ENCODE peak calls at places on chromosomes 6 and 20, in five cellular contexts. M is transverse colon, T is body of pancreas, Z is uterus, D is spleen. L is an unnamed sample. For H3K9me3, the result is how much of the 10 kb centered on the place peaks cover.

GRCh38 chr20:62055106-62055861 is 10.4 kb downstream of the TAF4 start:
- DNase-seq in M (no peak), T (no peak), Z (no peak), D (peak), L (no peak)

GRCh38 chr6:113719056-113719455 is 138.1 kb upstream of the MARCKS start:
- DNase-seq in M (peak), T (no peak), Z (no peak), D (no peak), L (no peak)

GRCh38 chr20:41003143-41003932 is 25.3 kb upstream of the TOP1 start:
- DNase-seq in M (peak), T (peak), Z (peak), D (no peak), L (peak)

GRCh38 chr6:108684809-108685329 is 124.2 kb downstream of the FOXO3 start:
- DNase-seq in M (peak), T (peak), Z (no peak), D (no peak), L (no peak)

GRCh38 chr6:45626087-45626891 is 248.6 kb upstream of the SUPT3H start:
- DNase-seq in M (no peak), T (no peak), Z (no peak), D (no peak), L (no peak)

GRCh38 chr20:57265649-57266250 is 691 bp downstream of the BMP7 start:
- DNase-seq in M (no peak), T (no peak), Z (no peak), D (no peak), L (no peak)

GRCh38 chr6:54772610-54773009 is 74.0 kb upstream of the FAM83B start:
- DNase-seq in M (no peak), T (no peak), Z (no peak), D (no peak), L (no peak)

GRCh38 chr6:105364243-105364642 is 38.6 kb downstream of the PREP start:
- DNase-seq in M (no peak), T (no peak), Z (no peak), D (no peak), L (no peak)

GRCh38 chr6:158067436-158068015 is 85.9 kb downstream of the SYNJ2 start:
- DNase-seq in M (no peak), T (no peak), Z (no peak), D (no peak), L (no peak)

GRCh38 chr6:8743146-8743745 is 307.9 kb upstream of the SLC35B3 start:
- DNase-seq in M (no peak), T (no peak), Z (no peak), D (no peak), L (no peak)

GRCh38 chr20:41181567-41181966 is 44.2 kb downstream of the PLCG1 start:
- DNase-seq in M (no peak), T (no peak), Z (no peak), D (no peak), L (peak)

GRCh38 chr6:83511901-83512681 is at the start of gene PRSS35:
- DNase-seq in M (peak), T (peak), Z (peak), D (peak), L (peak)

GRCh38 chr6:28896505-28897392 is 27.0 kb downstream of the TRIM27 start:
- DNase-seq in M (peak), T (peak), Z (peak), D (peak), L (peak)

GRCh38 chr20:40812415-40813212 is 123.6 kb upstream of the MAFB start:
- DNase-seq in M (no peak), T (no peak), Z (no peak), D (no peak), L (no peak)

GRCh38 chr6:158519761-158520160 is 40.1 kb upstream of the TMEM181 start:
- DNase-seq in M (no peak), T (no peak), Z (no peak), D (no peak), L (no peak)

GRCh38 chr20:63280929-63281545 is 8.4 kb downstream of the ARFGAP1 start:
- DNase-seq in M (no peak), T (no peak), Z (no peak), D (no peak), L (no peak)

GRCh38 chr20:43666376-43667328 is at the start of gene MYBL2:
- DNase-seq in M (peak), T (peak), Z (no peak), D (peak), L (peak)

GRCh38 chr6:16546851-16547250 is 214.4 kb downstream of the ATXN1 start:
- DNase-seq in M (no peak), T (no peak), Z (peak), D (no peak), L (no peak)

GRCh38 chr20:7682916-7683315 is 257.3 kb downstream of the HAO1 start:
- DNase-seq in M (no peak), T (no peak), Z (no peak), D (no peak), L (no peak)

GRCh38 chr20:14512856-14513255 is 175.4 kb upstream of the FLRT3 start:
- DNase-seq in M (no peak), T (no peak), Z (no peak), D (no peak), L (no peak)

GRCh38 chr6:56363796-56364195 is 116.4 kb upstream of the COL21A1 start:
- DNase-seq in M (no peak), T (no peak), Z (no peak), D (no peak), L (no peak)

GRCh38 chr20:35791823-35792222 is 20.0 kb downstream of the PHF20 start:
- DNase-seq in M (no peak), T (no peak), Z (no peak), D (peak), L (no peak)

GRCh38 chr6:13011612-13012146 is 295.1 kb downstream of the PHACTR1 start:
- DNase-seq in M (no peak), T (no peak), Z (no peak), D (no peak), L (no peak)

GRCh38 chr6:40692311-40692710 is 105.1 kb upstream of the LRFN2 start:
- DNase-seq in M (no peak), T (no peak), Z (no peak), D (peak), L (no peak)

GRCh38 chr6:160115421-160115820 is 6.2 kb upstream of the SLC22A1 start:
- DNase-seq in M (no peak), T (no peak), Z (no peak), D (peak), L (no peak)

GRCh38 chr6:32842021-32842650 is 1.7 kb downstream of the PSMB8 start:
- DNase-seq in M (no peak), T (no peak), Z (no peak), D (no peak), L (no peak)

GRCh38 chr20:57840066-57840465 is 130.3 kb upstream of the PMEPA1 start:
- DNase-seq in M (no peak), T (no peak), Z (no peak), D (no peak), L (no peak)

GRCh38 chr6:17418281-17419188 is 25.1 kb downstream of the CAP2 start:
- DNase-seq in M (no peak), T (no peak), Z (peak), D (no peak), L (no peak)

GRCh38 chr6:947235-947934 is 254.4 kb upstream of the EXOC2 start:
- DNase-seq in M (no peak), T (no peak), Z (no peak), D (no peak), L (no peak)

GRCh38 chr6:166259296-166259977 is 48.8 kb downstream of the PRR18 start:
- DNase-seq in M (peak), T (no peak), Z (no peak), D (peak), L (no peak)

GRCh38 chr6:149082320-149082719 is 235.2 kb upstream of the TAB2 start:
- DNase-seq in M (peak), T (peak), Z (peak), D (peak), L (peak)

GRCh38 chr6:39062014-39062740 is 13.6 kb downstream of the GLP1R start:
- DNase-seq in M (no peak), T (no peak), Z (no peak), D (no peak), L (no peak)

GRCh38 chr6:100246206-100246605 is 218.5 kb downstream of the SIM1 start:
- DNase-seq in M (no peak), T (no peak), Z (no peak), D (no peak), L (no peak)

GRCh38 chr20:588932-589672 is 21.0 kb downstream of the TCF15 start:
- DNase-seq in M (no peak), T (no peak), Z (no peak), D (no peak), L (no peak)

GRCh38 chr6:12522347-12522746 is 194.2 kb upstream of the PHACTR1 start:
- DNase-seq in M (no peak), T (no peak), Z (no peak), D (no peak), L (no peak)

GRCh38 chr6:113954653-113955052 is 16.3 kb downstream of the HDAC2 start:
- DNase-seq in M (no peak), T (no peak), Z (no peak), D (no peak), L (no peak)

GRCh38 chr6:164247106-164247505 is 832.6 kb downstream of the QKI start:
- DNase-seq in M (no peak), T (no peak), Z (no peak), D (no peak), L (no peak)

GRCh38 chr20:37850724-37851123 is 52.2 kb upstream of the VSTM2L start:
- DNase-seq in M (no peak), T (no peak), Z (no peak), D (no peak), L (no peak)

GRCh38 chr20:58855506-58856314 is 3.2 kb downstream of the GNAS start:
- DNase-seq in M (no peak), T (no peak), Z (no peak), D (no peak), L (no peak)
- H3K9me3 ChIP-seq in M (under half), T (under half), Z (under half), D (under half), L (under half)

GRCh38 chr20:33674294-33675126 is at the start of gene NECAB3:
- DNase-seq in M (peak), T (peak), Z (peak), D (peak), L (peak)
- TF ChIP-seq POLR2A in M (peak), T (peak), Z (peak), D (peak), L (peak)

DNA sequence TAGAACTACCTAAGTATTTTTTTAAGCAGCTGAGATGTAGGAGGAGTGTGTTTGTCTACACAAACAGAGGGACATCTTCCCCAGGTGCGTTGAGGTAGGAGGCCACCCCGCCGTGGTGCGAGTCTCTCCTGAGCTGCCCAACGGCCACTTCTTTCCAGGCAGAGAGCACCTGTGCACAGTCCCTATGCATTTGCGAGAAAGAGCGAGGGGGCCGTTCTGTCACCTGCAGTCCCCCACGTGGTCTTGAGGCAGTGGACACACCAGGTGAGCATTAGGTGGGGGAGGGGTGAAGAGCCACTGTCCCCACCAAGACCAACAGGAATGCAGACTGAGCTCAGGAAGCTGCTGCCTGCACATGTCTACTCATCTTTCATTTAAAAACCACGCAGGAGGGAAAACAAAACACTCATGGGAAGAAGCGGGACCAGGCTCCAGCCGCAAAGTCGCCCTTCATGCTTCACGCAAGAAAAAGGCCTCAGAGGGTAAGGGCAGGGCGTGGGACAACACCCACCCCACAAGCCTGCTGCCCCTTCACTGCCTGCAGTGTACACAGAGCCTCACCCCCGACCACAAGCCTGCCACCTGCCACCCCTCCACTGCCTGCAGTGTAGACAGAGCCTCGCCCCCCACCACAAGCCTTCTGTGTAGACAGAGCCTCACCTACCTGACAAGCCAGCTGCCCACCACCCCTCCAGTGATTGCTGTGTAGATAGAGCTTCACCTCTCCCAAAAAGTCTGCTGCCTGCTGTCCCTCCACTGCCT is 142.0 kb downstream of the DLL1 start:
- DNase-seq in M (no peak), T (peak), Z (no peak), D (peak), L (no peak)
- H3K9me3 ChIP-seq in M (under half), T (under half), Z (under half), D (under half), L (under half)

GRCh38 chr6:10722820-10723651 is at the start of gene TMEM14C:
- DNase-seq in M (peak), T (peak), Z (peak), D (peak), L (peak)
- TF ChIP-seq POLR2A in M (peak), T (peak), Z (peak), D (peak), L (peak)

GRCh38 chr20:49285813-49286494 is 8.1 kb upstream of the ZNFX1 start:
- DNase-seq in M (no peak), T (no peak), Z (no peak), D (no peak), L (no peak)
- H3K9me3 ChIP-seq in M (under half), T (under half), Z (under half), D (under half), L (under half)

DNA sequence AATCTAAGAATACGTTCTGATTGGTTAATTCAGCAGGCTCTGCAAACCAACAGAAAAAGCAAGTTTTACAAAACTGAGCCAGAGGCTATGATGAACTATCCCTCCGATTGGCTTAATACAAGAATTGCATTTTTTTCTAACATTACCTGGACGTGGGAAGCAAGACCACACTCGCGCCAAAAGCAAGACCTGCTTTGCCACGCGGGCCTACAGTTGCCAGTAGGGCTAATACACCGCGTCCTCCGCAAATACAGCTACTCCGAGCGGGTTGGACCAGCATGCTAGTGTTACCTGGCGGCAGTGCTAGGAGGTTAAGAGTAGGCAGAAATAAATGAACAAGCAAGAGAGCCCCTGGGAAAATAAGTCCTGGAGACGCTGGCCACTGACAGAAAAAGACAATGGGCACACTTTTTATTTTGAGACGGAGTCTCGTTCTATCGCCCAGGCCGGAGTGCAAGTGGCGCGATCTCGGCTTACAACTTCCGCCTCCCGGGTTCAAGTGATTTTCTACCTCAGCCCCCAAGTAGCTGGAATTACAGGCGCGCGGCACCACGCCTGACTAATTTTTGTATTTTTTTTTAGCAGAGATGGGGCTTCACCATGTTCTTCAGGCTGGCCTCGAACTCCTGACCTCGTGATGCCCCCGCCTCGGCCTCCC is 131.9 kb upstream of the BTN3A2 start:
- DNase-seq in M (no peak), T (no peak), Z (no peak), D (peak), L (no peak)
- TF ChIP-seq POLR2A in M (no peak), T (no peak), Z (no peak), D (peak), L (peak)

GRCh38 chr6:30857537-30857936 is 26.8 kb upstream of the DDR1 start:
- DNase-seq in M (no peak), T (no peak), Z (no peak), D (no peak), L (no peak)
- H3K9me3 ChIP-seq in M (under half), T (under half), Z (under half), D (under half), L (under half)

DNA sequence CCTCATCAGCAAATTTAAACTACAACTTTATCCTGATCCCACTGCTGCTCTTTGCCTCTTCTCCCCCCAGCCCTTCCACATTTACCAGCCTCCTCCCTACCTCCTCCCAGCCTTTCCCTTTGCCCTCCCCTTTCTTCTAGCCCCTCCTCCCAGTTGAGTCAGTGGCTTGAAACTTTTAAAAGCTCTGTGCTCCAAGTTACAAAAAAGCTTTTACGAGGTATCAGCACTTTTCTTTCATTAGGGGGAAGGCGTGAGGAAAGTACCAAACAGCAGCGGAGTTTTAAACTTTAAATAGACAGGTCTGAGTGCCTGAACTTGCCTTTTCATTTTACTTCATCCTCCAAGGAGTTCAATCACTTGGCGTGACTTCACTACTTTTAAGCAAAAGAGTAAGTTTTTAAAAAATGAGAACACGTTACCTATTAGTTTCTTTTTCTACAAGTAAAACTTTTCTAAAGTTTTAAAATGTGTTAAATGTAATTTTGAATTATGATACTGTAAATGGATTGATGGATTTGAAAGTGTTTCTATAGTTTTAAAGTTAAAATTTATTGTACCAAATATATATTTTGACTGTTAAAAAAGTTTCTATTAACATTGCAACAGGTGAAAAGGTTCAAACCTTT is at the start of gene GJA1:
- DNase-seq in M (peak), T (no peak), Z (peak), D (no peak), L (peak)
- TF ChIP-seq POLR2A in M (peak), T (no peak), Z (peak), D (no peak), L (peak)

GRCh38 chr6:146341498-146342230 is 202.0 kb upstream of the RAB32 start:
- DNase-seq in M (no peak), T (no peak), Z (no peak), D (no peak), L (no peak)
- H3K9me3 ChIP-seq in M (under half), T (under half), Z (under half), D (under half), L (under half)